ENCODE peak calls at places on chromosomes 2 and 18, in four cellular contexts. S is GM23338; O is AG04450; V is CD4-positive, alpha-beta T cell. N is an unnamed sample.
A peak's percentile ranks its signal among the peaks of the same experiment; 100 is the strongest.

GRCh38 chr2:175815537-175815936 is 186.5 kb downstream of the LNPK start:
- DNase-seq in S (no peak), O (no peak), V (no peak), N (no peak)

GRCh38 chr2:23073041-23073440 is 311.9 kb upstream of the KLHL29 start:
- DNase-seq in V (no peak), S (no peak), O (no peak), N (no peak)

GRCh38 chr18:70332694-70333093 is 43.8 kb downstream of the SOCS6 start:
- DNase-seq in O (no peak), V (no peak), S (no peak), N (no peak)

GRCh38 chr18:52670903-52671302 is 330.9 kb downstream of the DCC start:
- DNase-seq in O (no peak), S (peak; percentile 36), V (no peak), N (peak; percentile 6)

GRCh38 chr2:7930800-7931635 is 750.8 kb upstream of the ID2 start:
- DNase-seq in O (peak; percentile 24), V (no peak), S (no peak), N (no peak)

GRCh38 chr2:122886479-122887130 is 1131.2 kb downstream of the TSN start:
- DNase-seq in S (peak; percentile 47), O (no peak), V (no peak), N (no peak)

GRCh38 chr18:7757175-7757574 is 190.1 kb downstream of the PTPRM start:
- DNase-seq in S (no peak), V (no peak), O (no peak), N (no peak)

GRCh38 chr18:62881509-62882016 is 166.2 kb downstream of the PHLPP1 start:
- DNase-seq in O (peak; percentile 72), V (no peak), S (no peak), N (no peak)

GRCh38 chr2:128710770-128711169 is 392.1 kb upstream of the HS6ST1 start:
- DNase-seq in V (no peak), O (no peak), S (no peak), N (no peak)

GRCh38 chr2:3122525-3122924 is 255.1 kb downstream of the EIPR1 start:
- DNase-seq in S (no peak), V (no peak), O (no peak), N (no peak)

GRCh38 chr2:42846026-42846425 is 53.6 kb upstream of the HAAO start:
- DNase-seq in O (no peak), S (no peak), V (no peak), N (no peak)

GRCh38 chr2:223944704-223945531 is at the start of gene WDFY1:
- DNase-seq in V (peak; percentile 64), S (peak; percentile 92), O (peak; percentile 65), N (peak; percentile 95)

GRCh38 chr2:38600242-38600891 is 2.4 kb downstream of the HNRNPLL start:
- DNase-seq in O (no peak), V (no peak), S (peak; percentile 17), N (no peak)

GRCh38 chr2:128520787-128521186 is 202.1 kb upstream of the HS6ST1 start:
- DNase-seq in V (no peak), S (no peak), O (no peak), N (peak; percentile 59)

GRCh38 chr2:147696426-147696825 is 148.4 kb upstream of the ACVR2A start:
- DNase-seq in V (no peak), O (no peak), S (no peak), N (no peak)

GRCh38 chr2:45675130-45675812 is 23.8 kb downstream of the PRKCE start:
- DNase-seq in S (no peak), V (no peak), O (no peak), N (no peak)

GRCh38 chr2:37418956-37419355 is 74.5 kb downstream of the QPCT start:
- DNase-seq in S (no peak), V (no peak), O (peak; percentile 15), N (no peak)

GRCh38 chr2:9380702-9381628 is 42.4 kb downstream of the ITGB1BP1 start:
- DNase-seq in O (peak; percentile 81), S (no peak), V (no peak), N (no peak)

GRCh38 chr2:37858197-37858711 is 66.8 kb upstream of the RMDN2 start:
- DNase-seq in S (no peak), V (no peak), O (no peak), N (no peak)

GRCh38 chr2:185978634-185979405 is 240.2 kb downstream of the FSIP2 start:
- DNase-seq in V (no peak), S (no peak), O (no peak), N (no peak)

GRCh38 chr18:14944838-14945237 is 196.9 kb downstream of the ANKRD30B start:
- DNase-seq in O (no peak), V (no peak), S (no peak), N (no peak)

GRCh38 chr2:20304411-20304810 is 46.2 kb downstream of the PUM2 start:
- DNase-seq in O (peak; percentile 15), S (no peak), V (no peak), N (no peak)

GRCh38 chr2:210421916-210422315 is 54.6 kb downstream of the LANCL1 start:
- DNase-seq in S (no peak), O (no peak), V (no peak), N (no peak)

GRCh38 chr18:25630682-25631081 is 278.7 kb upstream of the ZNF521 start:
- DNase-seq in V (no peak), O (no peak), S (no peak), N (no peak)

GRCh38 chr2:235171511-235172130 is 219.8 kb downstream of the SH3BP4 start:
- DNase-seq in V (no peak), S (no peak), O (peak; percentile 10), N (no peak)

GRCh38 chr2:144509548-144510205 is 10.2 kb downstream of the ZEB2 start:
- DNase-seq in V (no peak), S (peak; percentile 25), O (no peak), N (no peak)

GRCh38 chr18:11488175-11488574 is 121.2 kb upstream of the SLC35G4 start:
- DNase-seq in V (no peak), O (no peak), S (no peak), N (no peak)

GRCh38 chr2:69583434-69583833 is 60.1 kb downstream of the AAK1 start:
- DNase-seq in V (no peak), O (no peak), S (no peak), N (no peak)

GRCh38 chr18:79922971-79923411 is 28.5 kb downstream of the SLC66A2 start:
- DNase-seq in V (no peak), O (no peak), S (no peak), N (no peak)

DNA sequence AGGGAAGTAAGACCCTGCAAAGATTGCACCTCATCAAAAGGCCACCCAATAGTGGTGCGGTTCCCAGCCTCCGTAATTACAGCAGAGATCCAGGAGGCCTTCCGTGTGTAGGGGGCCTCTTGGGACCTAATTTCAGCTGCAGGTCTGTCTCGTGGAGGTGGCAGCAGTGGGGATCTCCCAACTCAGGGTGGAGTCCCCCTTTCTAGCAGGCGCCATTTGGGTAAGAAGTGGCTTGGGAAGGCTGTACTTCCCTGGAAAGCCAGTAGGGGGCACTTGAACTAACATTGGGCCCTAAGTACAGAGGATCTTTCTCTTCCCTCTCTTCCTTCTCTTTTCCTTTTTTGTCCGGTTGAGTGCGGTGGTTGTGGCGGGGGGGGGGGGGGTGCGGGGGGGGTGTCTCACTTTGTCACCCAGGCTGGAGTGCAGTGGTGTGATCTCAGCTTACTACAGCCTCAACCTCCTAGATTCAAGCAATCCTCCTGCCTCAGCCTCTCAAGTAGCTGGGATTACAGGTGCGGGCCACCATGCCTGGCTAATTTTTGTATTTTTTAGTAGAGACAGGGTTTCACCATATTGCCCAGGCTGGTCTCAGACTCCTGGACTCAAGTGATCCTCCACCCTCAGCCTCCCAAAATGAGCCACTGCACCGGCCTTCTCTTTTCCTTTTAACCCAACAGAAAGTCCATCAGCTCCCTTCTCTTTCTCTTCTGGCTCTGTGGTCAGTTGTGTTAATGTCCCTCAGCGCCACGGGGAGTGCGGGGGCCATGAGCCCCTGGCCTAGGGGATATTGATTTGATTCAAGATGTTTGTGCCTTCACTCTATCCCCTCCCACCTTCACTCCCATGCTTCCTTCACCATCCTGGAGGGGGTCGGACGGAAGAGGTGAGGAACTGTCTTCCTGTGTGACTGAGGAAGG is 32.0 kb downstream of the CENPO start:
- DNase-seq in O (no peak), V (no peak), S (peak; percentile 31), N (peak; percentile 54)
- TF ChIP-seq CTCF in O (peak; percentile 57), V (peak; percentile 42), S (peak; percentile 56), N (peak; percentile 32)

DNA sequence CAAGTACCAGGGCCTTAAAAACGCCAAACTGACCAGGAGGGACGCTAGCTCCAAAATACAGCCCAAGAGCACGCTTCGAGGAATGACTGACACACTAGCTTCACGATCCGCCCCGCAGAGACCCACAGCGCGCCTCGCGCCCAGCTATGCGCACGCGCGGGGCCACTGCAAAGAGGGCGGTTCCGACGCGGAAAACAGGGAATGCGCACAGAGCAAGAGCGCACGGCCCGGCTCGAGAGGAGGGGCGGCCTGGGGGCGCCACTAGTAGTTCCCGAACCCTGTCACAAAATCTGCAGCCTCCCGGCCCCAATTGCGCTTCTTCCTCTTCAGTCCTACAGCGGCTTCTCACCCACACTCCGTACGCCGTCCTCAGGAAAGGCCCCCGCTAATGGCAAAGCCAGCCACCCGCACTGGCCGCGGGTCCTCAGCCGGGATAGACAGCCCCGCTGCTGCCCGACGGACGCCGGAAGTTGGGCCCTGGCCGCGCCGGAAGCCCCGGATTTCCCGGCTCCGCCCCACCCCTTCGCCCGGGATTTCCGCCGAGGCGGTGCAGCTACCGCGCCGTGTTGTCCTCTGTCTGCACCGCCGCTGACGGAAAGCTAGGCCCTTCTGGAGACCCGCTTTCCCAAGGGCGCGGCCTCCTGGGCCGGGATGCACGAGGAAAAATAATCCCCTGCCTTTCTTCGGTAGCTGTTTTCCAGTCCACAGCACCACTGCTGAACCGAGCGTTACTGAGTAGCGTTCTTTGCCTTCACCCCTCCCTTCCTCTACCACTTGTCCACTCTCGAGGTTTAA is at the start of gene HDHD2:
- DNase-seq in S (peak; percentile 90), O (peak; percentile 27), V (peak; percentile 55), N (peak; percentile 84)
- TF ChIP-seq CTCF in S (no peak), O (no peak), V (no peak), N (no peak)

GRCh38 chr2:127358044-127358443 is 29.7 kb downstream of the MAP3K2 start:
- DNase-seq in S (no peak), O (no peak), V (no peak), N (no peak)

GRCh38 chr2:127356531-127356930 is 31.2 kb downstream of the MAP3K2 start:
- DNase-seq in O (no peak), V (no peak), S (no peak), N (no peak)

GRCh38 chr2:127358971-127359370 is 28.8 kb downstream of the MAP3K2 start:
- DNase-seq in O (no peak), S (no peak), V (no peak), N (no peak)

GRCh38 chr2:127351603-127352002 is 36.2 kb downstream of the MAP3K2 start:
- DNase-seq in S (no peak), O (no peak), V (no peak), N (no peak)

GRCh38 chr2:127355407-127356008 is 32.3 kb downstream of the MAP3K2 start:
- DNase-seq in V (peak; percentile 10), O (no peak), S (peak; percentile 75), N (peak; percentile 48)
- TF ChIP-seq CTCF in V (peak; percentile 79), O (peak; percentile 55), S (peak; percentile 75), N (peak; percentile 61)

DNA sequence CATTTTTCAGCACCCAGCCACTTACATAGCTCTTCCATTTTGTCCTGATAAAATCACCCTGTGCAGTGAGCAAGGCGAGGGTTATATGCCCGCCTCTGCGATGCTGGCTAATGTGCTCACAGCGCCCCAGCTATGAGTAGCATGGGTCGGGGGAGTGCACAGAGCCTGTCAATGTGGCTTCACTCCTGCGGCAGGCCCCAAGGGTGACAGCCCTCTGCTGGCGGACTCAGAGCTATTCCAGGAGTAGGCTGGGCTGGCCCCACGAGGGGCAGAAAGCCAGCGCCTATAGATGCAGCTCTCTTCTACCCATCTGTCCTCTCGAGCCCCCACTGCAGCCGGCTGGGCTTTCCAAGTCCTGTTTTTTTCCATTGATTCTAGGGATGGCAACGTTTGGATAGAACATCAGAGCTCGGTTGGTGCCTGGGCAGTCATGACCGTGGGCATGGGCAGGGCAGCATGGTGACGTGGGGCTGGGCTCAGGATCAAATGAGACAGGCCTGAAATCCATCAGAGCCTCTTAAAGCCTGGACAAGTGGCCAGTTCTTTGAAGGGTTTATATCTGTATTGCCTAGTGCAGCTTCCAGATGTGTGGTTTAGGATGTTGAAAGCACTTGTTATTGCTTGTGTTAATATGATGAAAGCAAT is 134.7 kb downstream of the MCFD2 start:
- DNase-seq in O (no peak), S (peak; percentile 86), V (no peak), N (no peak)
- TF ChIP-seq CTCF in O (peak; percentile 33), S (peak; percentile 74), V (no peak), N (no peak)

N was measured in GM20000.